ENCODE peak calls at places on chromosomes 6 and 20, in six cellular contexts. I, K, C, W, U and F are unnamed samples.

GRCh38 chr6:75376347-75377024 is 91.9 kb upstream of the TMEM30A start:
- DNase-seq in I (no peak), C (no peak), K (no peak), U (no peak), W (no peak), F (no peak)

GRCh38 chr20:8803065-8803464 is 265.8 kb upstream of the PLCB4 start:
- DNase-seq in K (no peak), I (no peak), W (no peak), C (no peak), U (no peak), F (no peak)

GRCh38 chr6:33161354-33162320 is 30.6 kb downstream of the COL11A2 start:
- DNase-seq in I (peak), C (peak), K (peak), W (peak), U (peak), F (peak)

GRCh38 chr6:39451831-39452230 is 129.3 kb upstream of the KCNK16 start:
- DNase-seq in K (no peak), I (no peak), C (no peak), U (no peak), W (peak), F (no peak)

GRCh38 chr6:155259897-155260296 is 3.9 kb upstream of the CLDN20 start:
- DNase-seq in W (no peak), U (no peak), C (no peak), I (no peak), K (no peak), F (no peak)

GRCh38 chr20:38840894-38841470 is 35.5 kb downstream of the PPP1R16B start:
- DNase-seq in U (no peak), I (no peak), W (no peak), K (no peak), C (no peak), F (no peak)

GRCh38 chr6:99867026-99867425 is 127.0 kb downstream of the MCHR2 start:
- DNase-seq in K (no peak), I (no peak), C (no peak), U (no peak), W (no peak), F (no peak)

GRCh38 chr20:39112196-39112743 is 150.1 kb downstream of the DHX35 start:
- DNase-seq in C (no peak), U (no peak), W (peak), I (no peak), K (no peak), F (peak)

GRCh38 chr6:45923831-45924391 is 91.7 kb downstream of the CLIC5 start:
- DNase-seq in K (no peak), U (no peak), I (no peak), W (no peak), C (no peak), F (no peak)

GRCh38 chr6:9064156-9064555 is 628.8 kb upstream of the SLC35B3 start:
- DNase-seq in C (no peak), K (no peak), U (no peak), W (no peak), I (no peak), F (no peak)

GRCh38 chr6:119541132-119541905 is 191.8 kb upstream of the MAN1A1 start:
- DNase-seq in K (no peak), C (no peak), W (no peak), I (no peak), U (no peak), F (no peak)

GRCh38 chr6:133704371-133704770 is 184.5 kb upstream of the TCF21 start:
- DNase-seq in K (no peak), U (no peak), I (no peak), C (no peak), W (no peak), F (no peak)

GRCh38 chr20:53524589-53525311 is 68.9 kb downstream of the ZNF217 start:
- DNase-seq in K (no peak), U (no peak), W (no peak), C (no peak), I (no peak), F (no peak)

GRCh38 chr6:125789167-125789566 is 1.6 kb upstream of the NCOA7 start:
- DNase-seq in U (no peak), I (no peak), C (no peak), K (no peak), W (peak), F (no peak)

GRCh38 chr6:125480571-125480970 is 178.8 kb upstream of the HDDC2 start:
- DNase-seq in K (no peak), W (no peak), I (no peak), C (no peak), U (no peak), F (no peak)

GRCh38 chr6:154267508-154268106 is 89.0 kb downstream of the IPCEF1 start:
- DNase-seq in C (no peak), W (no peak), I (no peak), U (no peak), K (no peak), F (no peak)

GRCh38 chr6:157962601-157963084 is 19.0 kb upstream of the SYNJ2 start:
- DNase-seq in C (no peak), K (no peak), U (no peak), I (no peak), W (no peak), F (no peak)

GRCh38 chr6:158744986-158745430 is 74.2 kb downstream of the EZR start:
- DNase-seq in W (no peak), U (no peak), C (no peak), I (no peak), K (no peak), F (no peak)

GRCh38 chr6:73180076-73180717 is 45.1 kb downstream of the KHDC1L start:
- DNase-seq in C (no peak), K (no peak), W (no peak), I (no peak), U (no peak), F (no peak)

GRCh38 chr6:40276176-40276575 is 311.0 kb downstream of the LRFN2 start:
- DNase-seq in W (no peak), U (no peak), C (no peak), I (no peak), K (no peak), F (no peak)

GRCh38 chr6:88626460-88626859 is 337.0 kb downstream of the RNGTT start:
- DNase-seq in I (no peak), W (no peak), U (no peak), K (no peak), C (no peak), F (no peak)

GRCh38 chr6:159988983-159989454 is 20.1 kb downstream of the IGF2R start:
- DNase-seq in K (no peak), W (no peak), I (no peak), U (no peak), C (no peak), F (no peak)

GRCh38 chr6:44676826-44677433 is 289.4 kb downstream of the CDC5L start:
- DNase-seq in I (no peak), K (no peak), U (no peak), C (no peak), W (no peak), F (no peak)

GRCh38 chr20:18225652-18226051 is 62.7 kb upstream of the ZNF133 start:
- DNase-seq in I (no peak), K (no peak), C (peak), W (no peak), U (no peak), F (no peak)

GRCh38 chr20:29741894-29742698 is 1515.4 kb upstream of the DEFB115 start:
- DNase-seq in W (no peak), I (no peak), U (no peak), C (no peak), K (no peak), F (no peak)

GRCh38 chr20:2390971-2391675 is 10.4 kb downstream of the TGM6 start:
- DNase-seq in K (no peak), U (no peak), W (peak), I (no peak), C (no peak), F (no peak)

GRCh38 chr20:22805219-22805618 is 220.8 kb upstream of the FOXA2 start:
- DNase-seq in I (no peak), K (peak), C (no peak), U (no peak), W (no peak), F (no peak)

GRCh38 chr6:39811835-39812345 is 19.7 kb downstream of the DAAM2 start:
- DNase-seq in W (no peak), I (no peak), U (no peak), C (no peak), K (no peak), F (no peak)

GRCh38 chr6:108755257-108756240 is 92.7 kb upstream of the ARMC2 start:
- DNase-seq in I (no peak), C (no peak), K (no peak), W (no peak), U (no peak), F (no peak)

GRCh38 chr6:142856857-142857608 is 87.9 kb downstream of the HIVEP2 start:
- DNase-seq in U (no peak), K (no peak), W (peak), C (no peak), I (peak), F (no peak)